ENCODE peak calls at places on chromosomes 7 and 10, in eight cellular contexts. Y, A, T, H, Z, I, M and D are unnamed samples. For H3K36me3, the result is how much of the 10 kb centered on the place peaks cover.

GRCh38 chr10:74289956-74290355 is 138.9 kb downstream of the ADK start:
- DNase-seq in Y (no peak), A (no peak), T (no peak), H (no peak), Z (no peak), I (no peak), M (no peak), D (no peak)

GRCh38 chr10:101775273-101776131 is at the start of gene FGF8:
- DNase-seq in Y (no peak), A (no peak), T (no peak), H (no peak), Z (no peak), I (peak), M (no peak), D (peak)

GRCh38 chr7:131057015-131057518 is 270.6 kb upstream of the MKLN1 start:
- DNase-seq in Y (no peak), A (no peak), T (peak), H (peak), Z (peak), I (no peak), M (no peak), D (no peak)

GRCh38 chr7:35267372-35267771 is 13.5 kb upstream of the TBX20 start:
- DNase-seq in Y (no peak), A (no peak), T (no peak), H (no peak), Z (no peak), I (no peak), M (no peak), D (no peak)

GRCh38 chr10:124217906-124218769 is 124.7 kb upstream of the CHST15 start:
- DNase-seq in Y (no peak), A (no peak), T (no peak), H (peak), Z (no peak), I (peak), M (no peak), D (peak)

GRCh38 chr7:45151131-45151684 is 6.4 kb upstream of the RAMP3 start:
- DNase-seq in Y (no peak), A (no peak), T (no peak), H (no peak), Z (no peak), I (no peak), M (no peak), D (no peak)

GRCh38 chr7:53697913-53698312 is 662.5 kb downstream of the POM121L12 start:
- DNase-seq in Y (no peak), A (no peak), T (no peak), H (no peak), Z (no peak), I (no peak), M (no peak), D (no peak)

GRCh38 chr10:2079603-2080078 is 342.3 kb upstream of the ADARB2 start:
- DNase-seq in Y (no peak), A (no peak), T (peak), H (no peak), Z (no peak), I (no peak), M (no peak), D (no peak)

GRCh38 chr7:99631311-99632109 is 14.8 kb downstream of the ZSCAN25 start:
- DNase-seq in Y (no peak), A (no peak), T (peak), H (peak), Z (peak), I (no peak), M (no peak), D (peak)

GRCh38 chr7:32916006-32916405 is 24.4 kb upstream of the KBTBD2 start:
- DNase-seq in Y (no peak), A (no peak), T (no peak), H (no peak), Z (no peak), I (no peak), M (no peak), D (no peak)

GRCh38 chr7:32921896-32922295 is 30.3 kb upstream of the KBTBD2 start:
- DNase-seq in Y (no peak), A (no peak), T (no peak), H (no peak), Z (no peak), I (no peak), M (no peak), D (no peak)
- H3K36me3 ChIP-seq in Y (half or more), A (under half), T (under half), H (under half), Z (under half), I (under half), M (under half), D (under half)

DNA sequence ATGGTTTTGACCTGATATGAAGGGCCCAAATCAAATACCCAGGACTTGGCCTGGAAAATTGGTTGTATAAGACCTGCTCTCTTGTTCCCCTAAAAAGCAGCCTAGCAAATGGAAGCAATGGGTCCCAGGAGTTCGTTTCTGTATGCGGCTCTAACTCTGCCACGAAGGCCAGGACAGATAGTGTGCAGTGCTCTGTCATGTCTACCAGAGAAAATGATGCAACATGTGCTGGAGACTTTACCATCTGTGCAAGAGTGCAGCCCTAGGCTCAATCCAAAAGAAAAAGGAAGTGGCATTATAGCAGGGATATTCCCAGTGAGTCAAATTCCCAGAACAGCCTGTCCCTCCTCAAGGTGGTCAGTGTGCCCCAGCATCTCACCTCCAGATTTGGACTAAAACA is 311.4 kb downstream of the RNLS start:
- DNase-seq in Y (no peak), A (no peak), T (no peak), H (peak), Z (no peak), I (no peak), M (no peak), D (no peak)
- H3K4me3 ChIP-seq in Y (no peak), A (no peak), T (no peak), H (no peak), Z (no peak), I (no peak), M (no peak), D (no peak)

GRCh38 chr10:110512461-110513187 is 14.9 kb downstream of the DUSP5 start:
- DNase-seq in Y (no peak), A (no peak), T (peak), H (peak), Z (peak), I (no peak), M (no peak), D (no peak)

GRCh38 chr10:110513949-110514348 is 16.2 kb downstream of the DUSP5 start:
- DNase-seq in Y (no peak), A (no peak), T (no peak), H (no peak), Z (no peak), I (no peak), M (no peak), D (no peak)

GRCh38 chr10:110510086-110510485 is 12.4 kb downstream of the DUSP5 start:
- DNase-seq in Y (no peak), A (no peak), T (no peak), H (no peak), Z (no peak), I (no peak), M (no peak), D (no peak)

GRCh38 chr10:110510730-110511129 is 13.0 kb downstream of the DUSP5 start:
- DNase-seq in Y (no peak), A (no peak), T (no peak), H (no peak), Z (no peak), I (no peak), M (no peak), D (no peak)

DNA sequence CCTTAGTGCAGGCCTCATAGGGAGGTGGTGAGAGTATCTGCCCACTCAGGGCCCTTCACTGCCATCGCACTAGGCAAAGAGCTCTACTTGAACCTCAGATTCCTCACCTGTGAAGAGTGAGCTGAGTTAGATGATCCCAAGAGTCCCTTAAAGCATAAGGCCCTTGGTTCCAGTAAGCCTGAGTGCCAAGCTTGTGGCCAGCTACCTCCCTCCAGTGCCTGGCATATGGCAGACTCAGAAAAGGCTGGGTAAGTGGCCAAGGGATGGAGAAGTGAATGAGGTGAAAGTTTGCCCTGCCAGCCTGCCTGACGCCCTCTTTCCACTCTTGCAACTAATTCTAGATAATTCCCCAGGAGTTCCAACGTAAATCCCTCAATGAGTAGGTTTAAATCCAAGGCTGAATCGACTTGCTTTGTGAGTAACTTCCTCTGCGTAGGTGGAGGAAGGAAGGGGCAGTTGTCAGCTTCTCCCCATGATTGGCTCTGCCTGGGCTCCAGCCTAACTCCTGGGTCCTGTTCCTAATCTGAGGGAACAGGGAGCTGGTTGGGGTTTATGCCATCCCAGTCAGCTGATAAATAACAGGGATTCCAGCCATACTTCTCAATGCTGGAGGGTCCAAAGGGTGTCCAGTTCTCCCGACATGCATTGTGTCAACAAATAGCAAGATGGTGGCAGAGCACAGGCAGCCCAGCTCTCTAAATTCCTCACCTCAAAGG is 14.2 kb downstream of the DUSP5 start:
- DNase-seq in Y (no peak), A (no peak), T (no peak), H (peak), Z (no peak), I (no peak), M (no peak), D (no peak)
- H3K36me3 ChIP-seq in Y (under half), A (under half), T (under half), H (under half), Z (half or more), I (under half), M (under half), D (under half)

DNA sequence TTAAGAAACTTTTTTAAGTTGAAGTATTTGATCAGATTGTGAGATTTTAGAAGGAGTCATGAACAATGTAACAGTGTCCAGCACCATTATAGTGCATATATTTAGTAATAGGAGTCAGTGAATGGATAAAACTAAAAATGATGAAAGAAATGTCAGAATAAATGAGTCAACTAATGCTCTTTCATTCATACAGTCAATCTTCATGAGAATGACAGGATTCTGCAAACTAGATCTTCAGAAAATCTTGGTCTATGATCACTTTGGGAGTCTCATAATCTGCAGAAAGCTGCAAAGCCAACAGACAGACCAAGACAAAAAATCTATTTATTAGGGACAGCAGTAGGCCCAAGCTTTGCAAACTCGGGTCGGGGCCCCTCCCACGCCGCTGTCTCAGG is 710 bp downstream of the RNLS start:
- DNase-seq in Y (no peak), A (no peak), T (no peak), H (no peak), Z (no peak), I (no peak), M (no peak), D (no peak)
- H3K4me3 ChIP-seq in Y (peak), A (peak), T (peak), H (peak), Z (peak), I (peak), M (peak), D (peak)

DNA sequence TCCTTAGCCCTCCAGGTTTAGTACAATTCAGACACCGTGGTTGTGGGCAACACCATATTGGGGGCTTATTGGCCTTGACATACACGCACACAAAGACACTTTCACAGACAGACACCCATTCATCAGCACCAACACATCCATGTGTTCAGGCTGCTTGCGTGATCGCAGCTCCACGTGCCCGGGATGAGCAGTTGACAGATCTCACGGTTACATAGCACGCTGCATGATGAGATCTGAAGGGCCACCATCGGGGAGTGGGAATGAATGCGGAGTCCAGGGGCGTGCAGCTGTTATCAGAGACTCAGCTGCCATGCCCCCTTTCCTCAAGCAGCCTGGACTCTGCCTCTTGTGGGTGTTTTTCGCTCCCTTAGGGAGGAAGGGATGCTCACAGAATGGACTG is 285.2 kb downstream of the USP6NL start:
- DNase-seq in Y (no peak), A (no peak), T (no peak), H (no peak), Z (no peak), I (peak), M (no peak), D (no peak)
- H3K36me3 ChIP-seq in Y (half or more), A (under half), T (under half), H (under half), Z (under half), I (under half), M (under half), D (under half)

GRCh38 chr10:79247373-79248137 is 99.7 kb upstream of the PPIF start:
- DNase-seq in Y (no peak), A (no peak), T (no peak), H (no peak), Z (no peak), I (no peak), M (no peak), D (no peak)
- H3K4me3 ChIP-seq in Y (no peak), A (no peak), T (no peak), H (no peak), Z (no peak), I (no peak), M (no peak), D (no peak)